ENCODE peak calls at places on chromosome 21, in nine cellular contexts. One of them, this sample, is unnamed.
A peak's percentile ranks its signal among the peaks of the same experiment; 100 is the strongest.

GRCh38 chr21:35748683-35749314 is 311.5 kb downstream of the SETD4 start:
- DNase-seq in thyroid gland: no peak
- DNase-seq in AG09309: no peak
- DNase-seq in type B pancreatic cell: no peak
- DNase-seq in thoracic aorta: no peak
- DNase-seq in fibroblast of villous mesenchyme: no peak
- DNase-seq in HCT116: no peak
- DNase-seq in WERI-Rb-1: no peak
- DNase-seq in tibial nerve: no peak
- DNase-seq in this sample: no peak

GRCh38 chr21:31873275-31873695 is 465 bp downstream of the HUNK start:
- DNase-seq in AG09309: no peak
- DNase-seq in thyroid gland: peak; percentile 16
- DNase-seq in fibroblast of villous mesenchyme: no peak
- DNase-seq in thoracic aorta: no peak
- DNase-seq in tibial nerve: no peak
- DNase-seq in WERI-Rb-1: peak; percentile 49
- DNase-seq in HCT116: no peak
- DNase-seq in type B pancreatic cell: peak; percentile 75
- DNase-seq in this sample: no peak

GRCh38 chr21:38577887-38578286 is 79.6 kb upstream of the ERG start:
- DNase-seq in tibial nerve: no peak
- DNase-seq in WERI-Rb-1: no peak
- DNase-seq in HCT116: no peak
- DNase-seq in AG09309: no peak
- DNase-seq in fibroblast of villous mesenchyme: no peak
- DNase-seq in type B pancreatic cell: no peak
- DNase-seq in thoracic aorta: no peak
- DNase-seq in thyroid gland: no peak
- DNase-seq in this sample: no peak

GRCh38 chr21:37087188-37087587 is 14.1 kb downstream of the TTC3 start:
- DNase-seq in tibial nerve: no peak
- DNase-seq in type B pancreatic cell: no peak
- DNase-seq in WERI-Rb-1: peak; percentile 55
- DNase-seq in AG09309: peak; percentile 24
- DNase-seq in thoracic aorta: no peak
- DNase-seq in fibroblast of villous mesenchyme: peak; percentile 75
- DNase-seq in thyroid gland: no peak
- DNase-seq in HCT116: peak; percentile 29
- DNase-seq in this sample: peak; percentile 77

GRCh38 chr21:36207577-36208320 is 51.1 kb downstream of the DOP1B start:
- DNase-seq in HCT116: no peak
- DNase-seq in AG09309: no peak
- DNase-seq in tibial nerve: no peak
- DNase-seq in WERI-Rb-1: no peak
- DNase-seq in fibroblast of villous mesenchyme: peak; percentile 7
- DNase-seq in type B pancreatic cell: no peak
- DNase-seq in thoracic aorta: no peak
- DNase-seq in thyroid gland: no peak
- DNase-seq in this sample: peak; percentile 25

GRCh38 chr21:37475186-37475868 is 108.8 kb downstream of the DYRK1A start:
- DNase-seq in fibroblast of villous mesenchyme: no peak
- DNase-seq in tibial nerve: no peak
- DNase-seq in type B pancreatic cell: no peak
- DNase-seq in WERI-Rb-1: no peak
- DNase-seq in AG09309: no peak
- DNase-seq in thoracic aorta: no peak
- DNase-seq in thyroid gland: no peak
- DNase-seq in HCT116: no peak
- DNase-seq in this sample: no peak

GRCh38 chr21:39168800-39169199 is 14.5 kb downstream of the PSMG1 start:
- DNase-seq in thyroid gland: no peak
- DNase-seq in WERI-Rb-1: no peak
- DNase-seq in tibial nerve: no peak
- DNase-seq in type B pancreatic cell: no peak
- DNase-seq in fibroblast of villous mesenchyme: no peak
- DNase-seq in AG09309: no peak
- DNase-seq in thoracic aorta: no peak
- DNase-seq in HCT116: no peak
- DNase-seq in this sample: no peak

GRCh38 chr21:38960251-38960650 is 154.5 kb downstream of the ETS2 start:
- DNase-seq in WERI-Rb-1: no peak
- DNase-seq in thyroid gland: no peak
- DNase-seq in type B pancreatic cell: no peak
- DNase-seq in tibial nerve: no peak
- DNase-seq in HCT116: no peak
- DNase-seq in thoracic aorta: no peak
- DNase-seq in AG09309: no peak
- DNase-seq in fibroblast of villous mesenchyme: no peak
- DNase-seq in this sample: no peak

GRCh38 chr21:26849428-26850115 is 4.4 kb upstream of the ADAMTS1 start:
- DNase-seq in thyroid gland: no peak
- DNase-seq in type B pancreatic cell: no peak
- DNase-seq in thoracic aorta: no peak
- DNase-seq in AG09309: no peak
- DNase-seq in HCT116: peak; percentile 6
- DNase-seq in WERI-Rb-1: no peak
- DNase-seq in tibial nerve: no peak
- DNase-seq in fibroblast of villous mesenchyme: peak; percentile 82
- DNase-seq in this sample: peak; percentile 83

GRCh38 chr21:36756527-36756926 is 57.6 kb downstream of the SIM2 start:
- DNase-seq in tibial nerve: no peak
- DNase-seq in thoracic aorta: no peak
- DNase-seq in WERI-Rb-1: no peak
- DNase-seq in HCT116: no peak
- DNase-seq in AG09309: no peak
- DNase-seq in fibroblast of villous mesenchyme: peak; percentile 53
- DNase-seq in thyroid gland: no peak
- DNase-seq in type B pancreatic cell: no peak
- DNase-seq in this sample: no peak

GRCh38 chr21:21851657-21852056 is 853.4 kb downstream of the NCAM2 start:
- DNase-seq in fibroblast of villous mesenchyme: no peak
- DNase-seq in thyroid gland: no peak
- DNase-seq in tibial nerve: no peak
- DNase-seq in type B pancreatic cell: no peak
- DNase-seq in WERI-Rb-1: no peak
- DNase-seq in thoracic aorta: no peak
- DNase-seq in HCT116: no peak
- DNase-seq in AG09309: no peak
- DNase-seq in this sample: peak; percentile 26

GRCh38 chr21:39613029-39613934 is 542 bp downstream of the B3GALT5 start:
- DNase-seq in WERI-Rb-1: no peak
- DNase-seq in type B pancreatic cell: no peak
- DNase-seq in thyroid gland: no peak
- DNase-seq in tibial nerve: no peak
- DNase-seq in HCT116: no peak
- DNase-seq in AG09309: no peak
- DNase-seq in thoracic aorta: no peak
- DNase-seq in fibroblast of villous mesenchyme: no peak
- DNase-seq in this sample: no peak

GRCh38 chr21:46154155-46154954 is 1.0 kb downstream of the FTCD start:
- DNase-seq in tibial nerve: peak; percentile 7
- DNase-seq in fibroblast of villous mesenchyme: no peak
- DNase-seq in thoracic aorta: no peak
- DNase-seq in WERI-Rb-1: peak; percentile 12
- DNase-seq in thyroid gland: no peak
- DNase-seq in HCT116: no peak
- DNase-seq in type B pancreatic cell: peak; percentile 66
- DNase-seq in AG09309: no peak
- DNase-seq in this sample: no peak

GRCh38 chr21:46151989-46152938 is 3.1 kb downstream of the FTCD start:
- DNase-seq in AG09309: no peak
- DNase-seq in WERI-Rb-1: peak; percentile 6
- DNase-seq in fibroblast of villous mesenchyme: no peak
- DNase-seq in type B pancreatic cell: peak; percentile 50
- DNase-seq in HCT116: no peak
- DNase-seq in tibial nerve: no peak
- DNase-seq in thyroid gland: peak; percentile 42
- DNase-seq in thoracic aorta: no peak
- DNase-seq in this sample: no peak

GRCh38 chr21:46152939-46153258 is 2.5 kb downstream of the FTCD start:
- DNase-seq in WERI-Rb-1: no peak
- DNase-seq in HCT116: no peak
- DNase-seq in tibial nerve: no peak
- DNase-seq in fibroblast of villous mesenchyme: no peak
- DNase-seq in type B pancreatic cell: no peak
- DNase-seq in thoracic aorta: peak; percentile 0
- DNase-seq in thyroid gland: no peak
- DNase-seq in AG09309: no peak
- DNase-seq in this sample: no peak

GRCh38 chr21:46154955-46155513 is 345 bp downstream of the FTCD start:
- DNase-seq in thoracic aorta: no peak
- DNase-seq in HCT116: no peak
- DNase-seq in WERI-Rb-1: peak; percentile 8
- DNase-seq in AG09309: no peak
- DNase-seq in tibial nerve: peak; percentile 8
- DNase-seq in fibroblast of villous mesenchyme: no peak
- DNase-seq in thyroid gland: no peak
- DNase-seq in type B pancreatic cell: no peak
- DNase-seq in this sample: no peak

DNA sequence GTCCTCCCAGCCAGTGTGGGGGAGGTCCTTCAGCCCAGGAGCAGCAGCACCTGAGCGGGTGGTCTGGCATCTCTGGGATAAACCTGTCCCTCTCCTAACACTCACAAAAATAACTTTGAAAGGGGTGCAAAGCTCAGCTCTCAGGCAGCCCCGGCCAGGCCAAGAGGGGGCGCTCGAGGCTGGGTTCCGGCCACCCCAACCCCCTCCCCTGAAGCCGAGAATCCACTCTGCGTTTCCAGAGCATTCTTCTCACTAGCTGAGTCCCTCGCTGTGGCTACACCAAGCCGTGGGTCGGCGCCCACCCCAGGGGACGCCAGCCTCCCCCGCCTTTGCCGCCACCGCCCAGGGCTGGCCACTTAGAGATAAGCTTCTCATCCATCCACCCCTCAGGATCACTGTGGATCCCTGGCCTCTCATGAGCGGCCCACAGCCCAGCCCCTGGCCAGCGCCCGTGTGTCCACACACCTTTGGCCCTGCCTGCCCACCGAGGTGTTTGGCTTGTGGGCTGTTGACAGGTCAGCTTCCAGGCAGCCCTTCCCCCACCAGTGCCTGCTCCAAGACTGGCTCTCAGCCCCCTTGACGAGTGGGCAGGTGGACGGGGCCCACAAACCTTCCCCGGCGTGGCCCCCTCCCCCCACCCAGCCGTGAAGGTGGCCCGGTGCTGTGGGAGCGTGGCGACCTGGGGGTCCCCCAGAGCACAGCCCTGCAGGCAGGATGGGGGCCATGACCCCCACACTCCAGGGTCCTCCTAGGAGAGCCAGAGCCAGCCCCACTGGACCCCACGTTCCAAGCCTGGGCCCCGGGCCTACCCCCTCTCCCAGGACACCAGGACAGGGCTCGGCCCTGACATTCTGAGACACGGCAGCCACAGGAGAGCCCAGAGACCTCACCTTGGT is 1.9 kb downstream of the FTCD start:
- DNase-seq in thoracic aorta: peak; percentile 1
- DNase-seq in WERI-Rb-1: peak; percentile 85
- DNase-seq in AG09309: no peak
- DNase-seq in type B pancreatic cell: peak; percentile 76
- DNase-seq in HCT116: no peak
- DNase-seq in fibroblast of villous mesenchyme: peak; percentile 49
- DNase-seq in thyroid gland: peak; percentile 53
- DNase-seq in tibial nerve: peak; percentile 14
- DNase-seq in this sample: peak; percentile 60
- TF ChIP-seq CTCF in thoracic aorta: peak; percentile 49
- TF ChIP-seq CTCF in WERI-Rb-1: peak; percentile 95
- TF ChIP-seq CTCF in AG09309: peak; percentile 87
- TF ChIP-seq CTCF in type B pancreatic cell: peak; percentile 84
- TF ChIP-seq CTCF in HCT116: no peak
- TF ChIP-seq CTCF in fibroblast of villous mesenchyme: peak; percentile 80
- TF ChIP-seq CTCF in thyroid gland: peak; percentile 80
- TF ChIP-seq CTCF in tibial nerve: peak; percentile 41
- TF ChIP-seq CTCF in this sample: peak; percentile 80

GRCh38 chr21:42861311-42862122 is 17.8 kb downstream of the WDR4 start:
- DNase-seq in type B pancreatic cell: no peak
- DNase-seq in tibial nerve: no peak
- DNase-seq in AG09309: no peak
- DNase-seq in thoracic aorta: no peak
- DNase-seq in WERI-Rb-1: no peak
- DNase-seq in HCT116: no peak
- DNase-seq in thyroid gland: no peak
- DNase-seq in fibroblast of villous mesenchyme: no peak
- DNase-seq in this sample: no peak
- TF ChIP-seq CTCF in type B pancreatic cell: no peak
- TF ChIP-seq CTCF in tibial nerve: no peak
- TF ChIP-seq CTCF in AG09309: no peak
- TF ChIP-seq CTCF in thoracic aorta: no peak
- TF ChIP-seq CTCF in WERI-Rb-1: peak; percentile 19
- TF ChIP-seq CTCF in HCT116: no peak
- TF ChIP-seq CTCF in thyroid gland: no peak
- TF ChIP-seq CTCF in fibroblast of villous mesenchyme: no peak
- TF ChIP-seq CTCF in this sample: no peak

GRCh38 chr21:41948404-41948895 is 5.4 kb downstream of the C2CD2 start:
- DNase-seq in WERI-Rb-1: peak; percentile 4
- DNase-seq in HCT116: no peak
- DNase-seq in thoracic aorta: no peak
- DNase-seq in tibial nerve: no peak
- DNase-seq in AG09309: no peak
- DNase-seq in fibroblast of villous mesenchyme: no peak
- DNase-seq in type B pancreatic cell: no peak
- DNase-seq in thyroid gland: no peak
- DNase-seq in this sample: no peak
- TF ChIP-seq CTCF in WERI-Rb-1: no peak
- TF ChIP-seq CTCF in HCT116: no peak
- TF ChIP-seq CTCF in thoracic aorta: no peak
- TF ChIP-seq CTCF in tibial nerve: no peak
- TF ChIP-seq CTCF in AG09309: no peak
- TF ChIP-seq CTCF in fibroblast of villous mesenchyme: no peak
- TF ChIP-seq CTCF in type B pancreatic cell: no peak
- TF ChIP-seq CTCF in thyroid gland: no peak
- TF ChIP-seq CTCF in this sample: no peak

GRCh38 chr21:45918835-45919467 is 62.6 kb upstream of the COL6A1 start:
- DNase-seq in AG09309: no peak
- DNase-seq in thyroid gland: no peak
- DNase-seq in thoracic aorta: no peak
- DNase-seq in WERI-Rb-1: no peak
- DNase-seq in HCT116: no peak
- DNase-seq in type B pancreatic cell: no peak
- DNase-seq in tibial nerve: no peak
- DNase-seq in fibroblast of villous mesenchyme: no peak
- DNase-seq in this sample: no peak

GRCh38 chr21:45916011-45916840 is 65.3 kb upstream of the COL6A1 start:
- DNase-seq in AG09309: no peak
- DNase-seq in thyroid gland: no peak
- DNase-seq in tibial nerve: no peak
- DNase-seq in fibroblast of villous mesenchyme: no peak
- DNase-seq in HCT116: no peak
- DNase-seq in WERI-Rb-1: no peak
- DNase-seq in type B pancreatic cell: no peak
- DNase-seq in thoracic aorta: no peak
- DNase-seq in this sample: no peak

GRCh38 chr21:45918011-45918410 is 63.6 kb upstream of the COL6A1 start:
- DNase-seq in tibial nerve: no peak
- DNase-seq in WERI-Rb-1: no peak
- DNase-seq in fibroblast of villous mesenchyme: no peak
- DNase-seq in thoracic aorta: no peak
- DNase-seq in HCT116: no peak
- DNase-seq in type B pancreatic cell: no peak
- DNase-seq in AG09309: no peak
- DNase-seq in thyroid gland: no peak
- DNase-seq in this sample: no peak

GRCh38 chr21:45919593-45919992 is 62.0 kb upstream of the COL6A1 start:
- DNase-seq in type B pancreatic cell: no peak
- DNase-seq in AG09309: no peak
- DNase-seq in tibial nerve: no peak
- DNase-seq in thoracic aorta: no peak
- DNase-seq in WERI-Rb-1: no peak
- DNase-seq in fibroblast of villous mesenchyme: no peak
- DNase-seq in HCT116: no peak
- DNase-seq in thyroid gland: no peak
- DNase-seq in this sample: no peak

GRCh38 chr21:45917241-45917640 is 64.3 kb upstream of the COL6A1 start:
- DNase-seq in thoracic aorta: no peak
- DNase-seq in thyroid gland: no peak
- DNase-seq in tibial nerve: no peak
- DNase-seq in type B pancreatic cell: no peak
- DNase-seq in AG09309: no peak
- DNase-seq in fibroblast of villous mesenchyme: no peak
- DNase-seq in HCT116: no peak
- DNase-seq in WERI-Rb-1: no peak
- DNase-seq in this sample: no peak
- TF ChIP-seq CTCF in thoracic aorta: no peak
- TF ChIP-seq CTCF in thyroid gland: no peak
- TF ChIP-seq CTCF in tibial nerve: no peak
- TF ChIP-seq CTCF in type B pancreatic cell: no peak
- TF ChIP-seq CTCF in AG09309: no peak
- TF ChIP-seq CTCF in fibroblast of villous mesenchyme: no peak
- TF ChIP-seq CTCF in HCT116: no peak
- TF ChIP-seq CTCF in WERI-Rb-1: no peak
- TF ChIP-seq CTCF in this sample: no peak